ENCODE peak calls at places on chromosomes 4 and X, in four cellular contexts. One of them, this sample, is unnamed.
A peak's percentile ranks its signal among the peaks of the same experiment; 100 is the strongest.

GRCh38 chrX:42934020-42934701 is 156.2 kb upstream of the PPP1R2C start:
- DNase-seq in Karpas-422: no peak
- DNase-seq in neuronal stem cell: no peak
- DNase-seq in astrocyte: no peak
- DNase-seq in this sample: peak; percentile 81

GRCh38 chr4:99540287-99540939 is 23.4 kb downstream of the TRMT10A start:
- DNase-seq in Karpas-422: no peak
- DNase-seq in neuronal stem cell: no peak
- DNase-seq in astrocyte: no peak
- DNase-seq in this sample: no peak

GRCh38 chrX:24479924-24480722 is 15.0 kb downstream of the PDK3 start:
- DNase-seq in Karpas-422: no peak
- DNase-seq in neuronal stem cell: no peak
- DNase-seq in astrocyte: no peak
- DNase-seq in this sample: peak; percentile 80

GRCh38 chr4:141132689-141133145 is 552 bp downstream of the RNF150 start:
- DNase-seq in Karpas-422: no peak
- DNase-seq in neuronal stem cell: peak; percentile 42
- DNase-seq in astrocyte: peak; percentile 39
- DNase-seq in this sample: no peak

GRCh38 chr4:1347410-1347864 is 429 bp downstream of the UVSSA start:
- DNase-seq in Karpas-422: peak; percentile 88
- DNase-seq in neuronal stem cell: peak; percentile 56
- DNase-seq in astrocyte: peak; percentile 80
- DNase-seq in this sample: no peak

GRCh38 chrX:18353931-18354368 is 538 bp downstream of the SCML2 start:
- DNase-seq in Karpas-422: no peak
- DNase-seq in neuronal stem cell: peak; percentile 11
- DNase-seq in astrocyte: no peak
- DNase-seq in this sample: no peak

GRCh38 chr4:11420327-11420726 is 8.4 kb downstream of the HS3ST1 start:
- DNase-seq in Karpas-422: no peak
- DNase-seq in neuronal stem cell: no peak
- DNase-seq in astrocyte: no peak
- DNase-seq in this sample: no peak

GRCh38 chr4:3473943-3474335 is 10.8 kb downstream of the DOK7 start:
- DNase-seq in Karpas-422: no peak
- DNase-seq in neuronal stem cell: no peak
- DNase-seq in astrocyte: no peak
- DNase-seq in this sample: no peak

GRCh38 chrX:129996120-129996519 is 13.7 kb downstream of the BCORL1 start:
- DNase-seq in Karpas-422: no peak
- DNase-seq in neuronal stem cell: no peak
- DNase-seq in astrocyte: peak; percentile 34
- DNase-seq in this sample: no peak

GRCh38 chr4:174157106-174157607 is 126.3 kb downstream of the FBXO8 start:
- DNase-seq in Karpas-422: no peak
- DNase-seq in neuronal stem cell: no peak
- DNase-seq in astrocyte: no peak
- DNase-seq in this sample: no peak

GRCh38 chr4:174152717-174153466 is 130.6 kb downstream of the FBXO8 start:
- DNase-seq in Karpas-422: no peak
- DNase-seq in neuronal stem cell: peak; percentile 15
- DNase-seq in astrocyte: no peak
- DNase-seq in this sample: no peak

GRCh38 chr4:174156239-174156826 is 127.1 kb downstream of the FBXO8 start:
- DNase-seq in Karpas-422: peak; percentile 55
- DNase-seq in neuronal stem cell: peak; percentile 23
- DNase-seq in astrocyte: peak; percentile 9
- DNase-seq in this sample: no peak

GRCh38 chr4:174154455-174154854 is 129.0 kb downstream of the FBXO8 start:
- DNase-seq in Karpas-422: no peak
- DNase-seq in neuronal stem cell: no peak
- DNase-seq in astrocyte: peak; percentile 19
- DNase-seq in this sample: no peak
- H3K4me2 ChIP-seq in Karpas-422: no peak overlapping the region
- H3K4me2 ChIP-seq in neuronal stem cell: no peak overlapping the region
- H3K4me2 ChIP-seq in astrocyte: peak overlapping the region; percentile 63
- H3K4me2 ChIP-seq in this sample: no peak overlapping the region

GRCh38 chr4:124647599-124647998 is 64.9 kb downstream of the ANKRD50 start:
- DNase-seq in Karpas-422: no peak
- DNase-seq in neuronal stem cell: no peak
- DNase-seq in astrocyte: no peak
- DNase-seq in this sample: no peak

GRCh38 chr4:124640037-124640730 is 72.3 kb downstream of the ANKRD50 start:
- DNase-seq in Karpas-422: no peak
- DNase-seq in neuronal stem cell: no peak
- DNase-seq in astrocyte: peak; percentile 82
- DNase-seq in this sample: no peak

GRCh38 chr4:124641715-124642380 is 70.7 kb downstream of the ANKRD50 start:
- DNase-seq in Karpas-422: no peak
- DNase-seq in neuronal stem cell: no peak
- DNase-seq in astrocyte: peak; percentile 90
- DNase-seq in this sample: no peak

DNA sequence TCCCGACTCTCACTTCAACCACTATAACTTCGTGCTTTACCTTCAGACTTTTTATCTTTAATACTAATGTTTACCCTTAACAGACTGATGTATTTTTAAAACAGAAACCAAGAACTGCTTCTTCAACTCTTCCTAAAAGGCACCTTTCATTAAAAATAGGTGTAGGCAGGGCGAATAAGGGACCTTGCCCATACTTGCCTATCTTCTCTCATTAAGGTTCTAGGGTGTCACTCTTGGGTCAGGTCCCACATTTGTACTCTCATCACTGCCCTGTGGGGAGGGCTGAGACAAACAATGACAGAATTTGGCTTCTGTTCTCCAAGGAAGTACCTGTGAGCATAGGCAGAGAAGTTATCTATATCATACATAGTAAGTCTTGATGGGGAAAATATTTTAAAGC is 69.7 kb downstream of the ANKRD50 start:
- DNase-seq in Karpas-422: no peak
- DNase-seq in neuronal stem cell: no peak
- DNase-seq in astrocyte: no peak
- DNase-seq in this sample: no peak
- H3K4me2 ChIP-seq in Karpas-422: no peak overlapping the region
- H3K4me2 ChIP-seq in neuronal stem cell: no peak overlapping the region
- H3K4me2 ChIP-seq in astrocyte: no peak overlapping the region
- H3K4me2 ChIP-seq in this sample: no peak overlapping the region

GRCh38 chrX:71989768-71990167 is 79.1 kb downstream of the NHSL2 start:
- DNase-seq in Karpas-422: no peak
- DNase-seq in neuronal stem cell: no peak
- DNase-seq in astrocyte: peak; percentile 10
- DNase-seq in this sample: no peak
- H3K4me2 ChIP-seq in Karpas-422: no peak overlapping the region
- H3K4me2 ChIP-seq in neuronal stem cell: no peak overlapping the region
- H3K4me2 ChIP-seq in astrocyte: no peak overlapping the region
- H3K4me2 ChIP-seq in this sample: no peak overlapping the region

DNA sequence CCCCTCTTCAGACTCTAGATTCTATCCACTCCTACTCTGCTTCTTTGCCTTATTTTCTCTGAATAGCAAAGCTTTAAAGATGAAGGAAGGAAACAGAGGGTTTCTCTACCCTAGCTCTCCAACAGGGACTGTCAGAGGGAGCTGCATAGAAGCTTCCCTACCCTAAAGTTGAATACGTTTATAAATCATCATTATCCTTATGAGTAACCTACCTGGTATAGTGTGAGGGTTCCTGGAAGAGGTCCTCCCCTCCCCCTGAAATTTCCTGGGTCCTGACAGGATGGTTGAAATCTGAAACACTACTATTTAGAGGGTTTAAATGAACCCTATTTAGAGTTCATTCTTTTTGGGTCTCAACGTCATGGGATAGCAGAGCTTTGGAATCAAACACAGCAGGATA is 187.0 kb upstream of the RBPJ start:
- DNase-seq in Karpas-422: no peak
- DNase-seq in neuronal stem cell: no peak
- DNase-seq in astrocyte: no peak
- DNase-seq in this sample: no peak
- H3K4me2 ChIP-seq in Karpas-422: no peak overlapping the region
- H3K4me2 ChIP-seq in neuronal stem cell: no peak overlapping the region
- H3K4me2 ChIP-seq in astrocyte: no peak overlapping the region
- H3K4me2 ChIP-seq in this sample: no peak overlapping the region

DNA sequence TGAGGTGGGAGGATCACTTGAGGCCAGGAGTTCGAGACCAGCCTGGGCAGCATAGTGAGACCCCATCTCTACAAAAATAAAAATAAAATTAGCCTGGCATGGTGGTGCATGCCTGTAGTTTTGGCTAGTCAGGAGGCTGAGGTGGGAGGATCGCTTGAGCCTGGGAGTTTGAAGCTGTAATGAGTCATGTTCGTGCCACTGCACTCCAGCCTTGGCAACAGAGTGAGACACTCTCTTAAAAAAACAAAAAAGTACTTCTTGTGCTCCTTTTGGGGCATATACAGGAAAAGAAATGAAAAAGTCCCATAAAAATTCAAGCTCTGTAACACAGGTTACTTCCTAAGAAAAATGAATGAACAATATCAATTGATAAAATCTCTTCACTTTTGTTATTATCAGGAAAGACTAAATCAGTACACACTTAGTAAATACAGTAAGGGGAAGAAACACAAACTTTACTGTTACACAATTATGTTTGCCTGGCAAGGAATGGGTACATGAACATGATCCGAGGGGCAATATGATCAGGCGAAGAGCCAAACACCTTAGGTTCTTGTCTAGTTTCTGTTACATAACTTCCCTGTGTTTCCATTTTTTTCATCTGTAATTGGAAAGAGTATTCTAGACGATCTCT is 46.9 kb downstream of the CCDC158 start:
- DNase-seq in Karpas-422: no peak
- DNase-seq in neuronal stem cell: no peak
- DNase-seq in astrocyte: peak; percentile 12
- DNase-seq in this sample: no peak
- H3K4me2 ChIP-seq in Karpas-422: no peak overlapping the region
- H3K4me2 ChIP-seq in neuronal stem cell: no peak overlapping the region
- H3K4me2 ChIP-seq in astrocyte: no peak overlapping the region
- H3K4me2 ChIP-seq in this sample: no peak overlapping the region

GRCh38 chrX:119693032-119693995 is at the start of gene SEPTIN6:
- DNase-seq in Karpas-422: peak; percentile 72
- DNase-seq in neuronal stem cell: peak; percentile 66
- DNase-seq in astrocyte: peak; percentile 60
- DNase-seq in this sample: peak; percentile 92

GRCh38 chrX:119693996-119694451 is 1.1 kb upstream of the SEPTIN6 start:
- DNase-seq in Karpas-422: no peak
- DNase-seq in neuronal stem cell: no peak
- DNase-seq in astrocyte: no peak
- DNase-seq in this sample: no peak

GRCh38 chrX:119692241-119693031 is 532 bp downstream of the SEPTIN6 start:
- DNase-seq in Karpas-422: peak; percentile 62
- DNase-seq in neuronal stem cell: no peak
- DNase-seq in astrocyte: peak; percentile 23
- DNase-seq in this sample: peak; percentile 73

GRCh38 chrX:119688856-119689455 is 4.0 kb downstream of the SEPTIN6 start:
- DNase-seq in Karpas-422: no peak
- DNase-seq in neuronal stem cell: no peak
- DNase-seq in astrocyte: no peak
- DNase-seq in this sample: peak; percentile 47

GRCh38 chrX:119690921-119691716 is 1.8 kb downstream of the SEPTIN6 start:
- DNase-seq in Karpas-422: no peak
- DNase-seq in neuronal stem cell: no peak
- DNase-seq in astrocyte: peak; percentile 45
- DNase-seq in this sample: peak; percentile 64
- H3K4me2 ChIP-seq in Karpas-422: peak overlapping the region; percentile 74
- H3K4me2 ChIP-seq in neuronal stem cell: no peak overlapping the region
- H3K4me2 ChIP-seq in astrocyte: peak overlapping the region; percentile 88
- H3K4me2 ChIP-seq in this sample: peak overlapping the region; percentile 86

DNA sequence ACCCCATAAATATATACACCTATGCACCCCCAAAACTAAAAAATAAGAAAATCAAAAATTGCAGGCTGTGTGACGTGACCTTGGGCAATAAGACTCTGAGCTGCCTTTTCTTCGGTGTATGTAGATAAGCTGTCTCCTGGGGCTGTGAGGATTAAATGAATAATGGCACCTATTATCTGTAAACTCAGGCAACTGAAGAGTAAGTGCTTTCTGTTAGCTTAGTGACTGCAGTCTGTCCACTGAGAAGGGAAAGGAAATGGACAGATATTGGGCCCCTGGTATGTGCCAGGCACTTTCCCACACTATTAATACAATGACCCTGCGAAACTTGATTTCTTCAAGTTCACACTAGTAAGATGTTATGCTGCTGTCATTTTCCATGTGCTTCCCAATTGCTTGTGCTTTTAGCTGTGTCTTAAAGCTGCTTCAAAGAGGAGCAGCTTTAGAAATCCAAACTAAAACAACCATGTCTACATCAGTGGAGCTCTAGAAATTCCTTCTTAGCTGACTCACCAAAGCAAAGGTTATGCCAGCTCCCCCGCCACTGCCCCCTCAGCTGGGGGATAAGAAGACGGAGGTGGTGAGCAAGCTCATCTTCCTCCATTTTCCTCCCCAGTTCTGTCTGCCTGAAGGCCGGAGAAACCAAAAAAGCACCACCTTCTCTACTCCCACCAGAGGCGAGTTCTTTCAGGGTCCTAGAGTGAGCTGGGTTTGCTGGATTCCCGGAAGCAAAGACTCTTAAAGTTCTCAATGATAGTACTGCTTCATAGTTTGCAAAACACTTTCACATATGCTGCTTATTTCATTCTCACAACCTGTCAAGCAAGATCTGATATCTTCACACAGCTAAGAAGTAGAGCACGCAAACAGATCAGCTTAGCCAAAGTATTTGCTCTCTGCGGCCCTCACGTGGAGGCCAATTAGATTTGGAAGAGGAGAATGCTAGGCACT is 8.8 kb upstream of the DGAT2L6 start:
- DNase-seq in Karpas-422: no peak
- DNase-seq in neuronal stem cell: no peak
- DNase-seq in astrocyte: peak; percentile 66
- DNase-seq in this sample: no peak
- H3K4me2 ChIP-seq in Karpas-422: peak overlapping the region; percentile 21
- H3K4me2 ChIP-seq in neuronal stem cell: peak overlapping the region; percentile 48
- H3K4me2 ChIP-seq in astrocyte: peak overlapping the region; percentile 77
- H3K4me2 ChIP-seq in this sample: no peak overlapping the region

DNA sequence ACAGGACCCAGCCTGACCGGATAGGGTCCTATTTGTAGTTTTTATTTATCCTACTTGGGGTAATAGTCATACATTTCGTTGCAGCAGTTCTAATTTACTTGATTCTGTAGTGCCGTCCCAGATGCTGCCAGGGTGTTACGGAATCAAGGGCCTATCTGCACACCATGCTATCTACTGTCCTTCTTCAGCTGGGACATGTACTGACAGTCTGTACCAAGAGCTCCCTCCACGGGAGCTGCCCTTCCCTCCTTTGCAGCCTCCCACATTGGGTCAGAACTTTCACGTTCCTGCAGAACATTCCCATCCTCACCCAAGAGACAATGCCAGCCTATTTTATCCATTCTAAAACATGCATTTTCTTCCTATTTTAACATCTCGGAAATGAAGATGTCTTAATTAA is 6.7 kb downstream of the SUV39H1 start:
- DNase-seq in Karpas-422: no peak
- DNase-seq in neuronal stem cell: no peak
- DNase-seq in astrocyte: no peak
- DNase-seq in this sample: no peak
- H3K4me2 ChIP-seq in Karpas-422: no peak overlapping the region
- H3K4me2 ChIP-seq in neuronal stem cell: no peak overlapping the region
- H3K4me2 ChIP-seq in astrocyte: no peak overlapping the region
- H3K4me2 ChIP-seq in this sample: no peak overlapping the region

GRCh38 chr4:153724606-153725005 is 35.2 kb downstream of the RNF175 start:
- DNase-seq in Karpas-422: no peak
- DNase-seq in neuronal stem cell: no peak
- DNase-seq in astrocyte: no peak
- DNase-seq in this sample: no peak
- H3K4me2 ChIP-seq in Karpas-422: no peak overlapping the region
- H3K4me2 ChIP-seq in neuronal stem cell: no peak overlapping the region
- H3K4me2 ChIP-seq in astrocyte: no peak overlapping the region
- H3K4me2 ChIP-seq in this sample: no peak overlapping the region

This sample was measured in DND-41.